ENCODE peak calls at places on chromosomes 2 and 18, in five cellular contexts. I, V, R, B and G are unnamed samples. For H3K4me1, the result is how much of the 10 kb centered on the place peaks cover.

GRCh38 chr18:2979871-2980606 is 32.9 kb downstream of the LPIN2 start:
- DNase-seq in I (no peak), V (peak), R (no peak), B (no peak), G (no peak)

GRCh38 chr2:240593026-240593702 is 6.6 kb downstream of the CAPN10 start:
- DNase-seq in I (no peak), V (peak), R (no peak), B (peak), G (peak)

GRCh38 chr2:85978883-85979780 is 90.3 kb upstream of the ST3GAL5 start:
- DNase-seq in I (no peak), V (no peak), R (no peak), B (no peak), G (no peak)

GRCh38 chr2:62178741-62179271 is 17.1 kb upstream of the B3GNT2 start:
- DNase-seq in I (no peak), V (peak), R (no peak), B (peak), G (peak)

GRCh38 chr2:18065264-18065663 is 186.8 kb downstream of the KCNS3 start:
- DNase-seq in I (no peak), V (no peak), R (no peak), B (no peak), G (no peak)

GRCh38 chr2:65033178-65033577 is 23.0 kb upstream of the CEP68 start:
- DNase-seq in I (no peak), V (no peak), R (no peak), B (no peak), G (no peak)

GRCh38 chr18:28062446-28062845 is 114.5 kb downstream of the CDH2 start:
- DNase-seq in I (no peak), V (no peak), R (no peak), B (no peak), G (no peak)

GRCh38 chr2:19228720-19229119 is 129.7 kb downstream of the OSR1 start:
- DNase-seq in I (no peak), V (no peak), R (no peak), B (no peak), G (no peak)

GRCh38 chr2:13652531-13653313 is 936.0 kb downstream of the TRIB2 start:
- DNase-seq in I (no peak), V (no peak), R (no peak), B (no peak), G (no peak)

GRCh38 chr18:11752116-11752911 is 63.2 kb downstream of the GNAL start:
- DNase-seq in I (no peak), V (no peak), R (no peak), B (no peak), G (no peak)

GRCh38 chr2:160062283-160063005 is at the start of gene PLA2R1:
- DNase-seq in I (peak), V (peak), R (peak), B (peak), G (peak)

GRCh38 chr2:224440988-224441387 is 39.1 kb upstream of the FAM124B start:
- DNase-seq in I (no peak), V (no peak), R (no peak), B (no peak), G (no peak)

GRCh38 chr2:165568361-165568760 is 98.9 kb downstream of the CSRNP3 start:
- DNase-seq in I (no peak), V (no peak), R (no peak), B (no peak), G (no peak)

GRCh38 chr2:44291281-44292248 is 16.3 kb downstream of the SLC3A1 start:
- DNase-seq in I (no peak), V (peak), R (peak), B (peak), G (peak)

GRCh38 chr2:218228366-218229092 is 11.5 kb downstream of the ARPC2 start:
- DNase-seq in I (no peak), V (no peak), R (no peak), B (no peak), G (no peak)

GRCh38 chr18:79818036-79818435 is 20.3 kb downstream of the KCNG2 start:
- DNase-seq in I (no peak), V (no peak), R (no peak), B (peak), G (no peak)

GRCh38 chr18:34764451-34764850 is 54.4 kb downstream of the DTNA start:
- DNase-seq in I (no peak), V (no peak), R (no peak), B (no peak), G (no peak)

GRCh38 chr18:10266236-10266585 is 188.2 kb upstream of the APCDD1 start:
- DNase-seq in I (no peak), V (no peak), R (no peak), B (no peak), G (no peak)

GRCh38 chr2:179410552-179411356 is 146.1 kb upstream of the SESTD1 start:
- DNase-seq in I (no peak), V (no peak), R (no peak), B (no peak), G (peak)

GRCh38 chr2:197950754-197951153 is 146.4 kb downstream of the PLCL1 start:
- DNase-seq in I (no peak), V (no peak), R (no peak), B (no peak), G (no peak)

GRCh38 chr18:39938678-39939077 is 2016.4 kb upstream of the PIK3C3 start:
- DNase-seq in I (no peak), V (no peak), R (no peak), B (peak), G (no peak)

GRCh38 chr2:219718066-219718465 is 90.6 kb downstream of the SLC4A3 start:
- DNase-seq in I (no peak), V (no peak), R (no peak), B (no peak), G (no peak)

GRCh38 chr18:69935319-69936190 is 12.1 kb downstream of the CD226 start:
- DNase-seq in I (no peak), V (peak), R (no peak), B (no peak), G (no peak)

GRCh38 chr2:55923091-55923977 is at the start of gene EFEMP1:
- DNase-seq in I (peak), V (peak), R (peak), B (peak), G (peak)

GRCh38 chr18:6207119-6207518 is 207.6 kb downstream of the L3MBTL4 start:
- DNase-seq in I (no peak), V (no peak), R (no peak), B (no peak), G (no peak)

GRCh38 chr18:22703883-22704626 is 229.1 kb upstream of the RBBP8 start:
- DNase-seq in I (no peak), V (no peak), R (no peak), B (no peak), G (no peak)

GRCh38 chr2:196278491-196278911 is 107.1 kb upstream of the STK17B start:
- DNase-seq in I (no peak), V (no peak), R (no peak), B (no peak), G (no peak)

GRCh38 chr2:98573426-98573825 is 34.9 kb downstream of the COA5 start:
- DNase-seq in I (no peak), V (no peak), R (no peak), B (no peak), G (no peak)

GRCh38 chr2:54947121-54947520 is 103.1 kb downstream of the RTN4 start:
- DNase-seq in I (no peak), V (no peak), R (no peak), B (no peak), G (no peak)

GRCh38 chr2:112055110-112055832 is at the start of gene TMEM87B:
- DNase-seq in I (peak), V (peak), R (peak), B (peak), G (peak)

GRCh38 chr2:15313657-15314056 is 247.5 kb downstream of the NBAS start:
- DNase-seq in I (no peak), V (no peak), R (no peak), B (no peak), G (no peak)

GRCh38 chr2:100879296-100879695 is 59.4 kb downstream of the NPAS2 start:
- DNase-seq in I (no peak), V (no peak), R (no peak), B (no peak), G (no peak)

GRCh38 chr2:75503048-75503607 is 57.6 kb downstream of the EVA1A start:
- DNase-seq in I (no peak), V (no peak), R (no peak), B (no peak), G (no peak)

GRCh38 chr18:55245200-55245599 is 285.9 kb upstream of the CCDC68 start:
- DNase-seq in I (no peak), V (no peak), R (no peak), B (no peak), G (no peak)

GRCh38 chr2:238682536-238682935 is 165.3 kb upstream of the TWIST2 start:
- DNase-seq in I (no peak), V (no peak), R (no peak), B (peak), G (no peak)

GRCh38 chr2:46015671-46016070 is 281.5 kb upstream of the EPAS1 start:
- DNase-seq in I (no peak), V (no peak), R (no peak), B (no peak), G (no peak)

GRCh38 chr2:53490659-53491058 is 276.9 kb upstream of the CHAC2 start:
- DNase-seq in I (no peak), V (no peak), R (no peak), B (peak), G (peak)

GRCh38 chr2:151999058-151999457 is 99.8 kb downstream of the CACNB4 start:
- DNase-seq in I (peak), V (peak), R (peak), B (no peak), G (no peak)

GRCh38 chr2:43184339-43184895 is 42.0 kb downstream of the ZFP36L2 start:
- DNase-seq in I (no peak), V (no peak), R (no peak), B (no peak), G (no peak)

GRCh38 chr2:199463000-199463692 is 5.4 kb upstream of the SATB2 start:
- DNase-seq in I (peak), V (peak), R (peak), B (no peak), G (no peak)
- H3K4me1 ChIP-seq in I (under half), V (under half), R (under half), B (under half), G (under half)

GRCh38 chr2:172467382-172467781 is 40.0 kb downstream of the ITGA6 start:
- DNase-seq in I (no peak), V (no peak), R (no peak), B (no peak), G (no peak)
- TF ChIP-seq CTCF in I (no peak), V (no peak), R (no peak), B (no peak), G (no peak)

GRCh38 chr2:213167559-213167958 is 16.1 kb upstream of the IKZF2 start:
- DNase-seq in I (no peak), V (no peak), R (no peak), B (no peak), G (no peak)

GRCh38 chr2:213162515-213163118 is 11.2 kb upstream of the IKZF2 start:
- DNase-seq in I (no peak), V (no peak), R (no peak), B (no peak), G (no peak)

GRCh38 chr2:213161759-213162514 is 10.5 kb upstream of the IKZF2 start:
- DNase-seq in I (no peak), V (no peak), R (no peak), B (no peak), G (no peak)

GRCh38 chr2:213164263-213164662 is 12.9 kb upstream of the IKZF2 start:
- DNase-seq in I (no peak), V (no peak), R (no peak), B (no peak), G (no peak)

DNA sequence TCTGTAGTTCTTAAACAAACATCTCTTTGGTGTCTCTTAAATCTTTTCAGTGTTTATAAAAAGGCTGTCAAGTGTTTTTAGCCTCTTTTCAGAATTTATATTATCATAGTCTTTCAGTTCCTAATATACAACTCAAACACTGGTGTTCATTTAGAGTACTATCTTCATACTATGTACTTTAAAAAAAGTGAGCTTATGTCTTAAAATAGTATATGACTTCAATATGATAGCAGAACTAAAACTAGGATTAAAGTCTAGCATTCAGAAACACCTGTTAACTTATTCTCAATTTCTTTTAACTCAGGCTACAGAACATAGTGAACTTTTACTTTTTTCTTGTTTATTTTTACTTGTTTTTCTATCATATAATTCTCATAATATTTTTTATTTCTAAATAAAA is 14.7 kb upstream of the IKZF2 start:
- DNase-seq in I (no peak), V (no peak), R (no peak), B (no peak), G (no peak)
- H3K4me1 ChIP-seq in I (under half), V (under half), R (under half), B (under half), G (under half)

GRCh38 chr2:120985174-120985996 is 249.7 kb downstream of the GLI2 start:
- DNase-seq in I (no peak), V (no peak), R (no peak), B (no peak), G (no peak)

GRCh38 chr2:120988051-120988707 is 252.5 kb downstream of the GLI2 start:
- DNase-seq in I (no peak), V (no peak), R (no peak), B (peak), G (no peak)

GRCh38 chr2:120988741-120989555 is 253.3 kb downstream of the GLI2 start:
- DNase-seq in I (no peak), V (no peak), R (no peak), B (peak), G (peak)

GRCh38 chr2:120985997-120986651 is 250.5 kb downstream of the GLI2 start:
- DNase-seq in I (no peak), V (no peak), R (no peak), B (peak), G (no peak)

GRCh38 chr2:120986898-120987650 is 251.4 kb downstream of the GLI2 start:
- DNase-seq in I (no peak), V (no peak), R (no peak), B (peak), G (peak)
- TF ChIP-seq CTCF in I (no peak), V (no peak), R (no peak), B (no peak), G (no peak)

DNA sequence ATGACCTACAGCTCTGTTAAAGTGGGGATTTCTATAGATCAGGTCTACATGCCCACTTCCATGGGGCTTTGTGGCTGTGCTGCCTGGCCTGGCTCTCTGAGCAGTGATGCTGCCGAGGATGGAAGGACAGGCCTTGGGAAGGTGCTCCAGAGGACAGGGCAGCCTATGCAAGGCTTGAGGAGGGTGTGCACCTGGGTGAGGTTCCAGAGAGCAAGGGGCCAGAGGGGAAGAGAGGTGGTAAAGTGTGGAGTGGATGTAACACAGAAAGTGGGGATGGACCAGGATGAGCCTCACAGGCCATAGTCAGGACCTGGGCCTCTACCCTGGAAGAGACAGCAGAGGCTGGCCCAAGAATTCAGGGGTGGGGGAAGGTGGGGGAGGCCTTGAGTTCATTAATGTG is 826.4 kb downstream of the DCDC2C start:
- DNase-seq in I (no peak), V (no peak), R (no peak), B (no peak), G (no peak)
- H3K4me1 ChIP-seq in I (under half), V (under half), R (under half), B (under half), G (under half)

GRCh38 chr2:236178921-236179652 is 10.9 kb upstream of the GBX2 start:
- DNase-seq in I (no peak), V (no peak), R (no peak), B (no peak), G (no peak)

GRCh38 chr2:236176951-236177350 is 8.8 kb upstream of the GBX2 start:
- DNase-seq in I (no peak), V (no peak), R (peak), B (no peak), G (no peak)

GRCh38 chr2:236177967-236178909 is 10.1 kb upstream of the GBX2 start:
- DNase-seq in I (peak), V (no peak), R (peak), B (peak), G (no peak)

GRCh38 chr2:236176417-236176816 is 8.2 kb upstream of the GBX2 start:
- DNase-seq in I (no peak), V (no peak), R (peak), B (no peak), G (no peak)

DNA sequence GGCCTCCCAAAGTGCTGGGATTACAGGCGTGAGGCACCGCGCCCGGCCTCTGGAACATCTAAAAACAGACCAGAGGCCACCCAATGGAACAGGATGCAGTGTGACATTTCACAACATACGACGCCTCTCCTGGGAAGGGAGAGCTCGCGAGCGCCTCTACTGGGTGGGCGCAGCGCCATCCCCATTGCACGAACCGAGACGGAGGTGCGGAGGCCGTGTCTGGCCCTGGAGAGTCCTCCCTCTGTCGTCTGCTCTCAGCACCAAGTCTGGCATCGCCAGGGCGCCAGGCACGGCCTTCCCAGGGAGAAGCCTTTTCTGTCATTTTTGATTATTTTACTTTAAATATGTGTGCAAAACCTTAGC is 9.4 kb upstream of the GBX2 start:
- DNase-seq in I (peak), V (no peak), R (peak), B (no peak), G (no peak)
- TF ChIP-seq CTCF in I (no peak), V (no peak), R (no peak), B (peak), G (no peak)

GRCh38 chr2:162092008-162092390 is 18.0 kb upstream of the DPP4 start:
- DNase-seq in I (no peak), V (no peak), R (no peak), B (no peak), G (no peak)

GRCh38 chr2:162086904-162087303 is 12.9 kb upstream of the DPP4 start:
- DNase-seq in I (no peak), V (no peak), R (no peak), B (no peak), G (no peak)

GRCh38 chr2:162092656-162093556 is 18.9 kb upstream of the DPP4 start:
- DNase-seq in I (peak), V (no peak), R (no peak), B (no peak), G (peak)

GRCh38 chr2:162091325-162092007 is 17.5 kb upstream of the DPP4 start:
- DNase-seq in I (no peak), V (no peak), R (no peak), B (no peak), G (no peak)

GRCh38 chr2:162090109-162090508 is 16.1 kb upstream of the DPP4 start:
- DNase-seq in I (no peak), V (no peak), R (no peak), B (no peak), G (no peak)
- H3K4me1 ChIP-seq in I (under half), V (under half), R (under half), B (under half), G (under half)